ENCODE peak calls at places on chromosomes 6 and 20, in six cellular contexts. T is A549, F is endothelial cell of umbilical vein, G is HepG2, P is K562, I is GM12878. R is an unnamed sample.

GRCh38 chr6:13297391-13297790 is 30.9 kb downstream of the TBC1D7 start:
- DNase-seq in T (no peak), F (no peak), G (no peak), P (no peak), I (no peak), R (no peak)

GRCh38 chr6:44685213-44685612 is 297.7 kb downstream of the CDC5L start:
- DNase-seq in T (no peak), F (no peak), G (no peak), P (no peak), I (no peak), R (no peak)

GRCh38 chr6:157443066-157443800 is 62.2 kb downstream of the ZDHHC14 start:
- DNase-seq in T (no peak), F (no peak), G (no peak), P (no peak), I (peak; percentile 80), R (peak; percentile 73)

GRCh38 chr6:121305957-121306607 is 28.2 kb downstream of the TBC1D32 start:
- DNase-seq in T (peak; percentile 2), F (peak; percentile 54), G (peak; percentile 59), P (peak; percentile 22), I (no peak), R (peak; percentile 58)

GRCh38 chr6:144768676-144769599 is 483.8 kb downstream of the UTRN start:
- DNase-seq in T (no peak), F (no peak), G (no peak), P (no peak), I (no peak), R (no peak)

GRCh38 chr6:54194067-54194466 is 82.8 kb downstream of the MLIP start:
- DNase-seq in T (no peak), F (no peak), G (no peak), P (no peak), I (no peak), R (peak; percentile 36)

GRCh38 chr6:44264154-44265002 is 973 bp downstream of the NFKBIE start:
- DNase-seq in T (no peak), F (no peak), G (no peak), P (no peak), I (no peak), R (peak; percentile 95)

GRCh38 chr20:5973172-5973571 is 22.7 kb downstream of the MCM8 start:
- DNase-seq in T (peak; percentile 94), F (no peak), G (no peak), P (no peak), I (no peak), R (no peak)

GRCh38 chr6:140572129-140572528 is 1197.7 kb upstream of the CITED2 start:
- DNase-seq in T (no peak), F (peak; percentile 96), G (no peak), P (no peak), I (no peak), R (peak; percentile 6)

GRCh38 chr6:126127662-126128061 is 141.3 kb downstream of the TRMT11 start:
- DNase-seq in T (no peak), F (no peak), G (no peak), P (no peak), I (no peak), R (peak; percentile 15)

DNA sequence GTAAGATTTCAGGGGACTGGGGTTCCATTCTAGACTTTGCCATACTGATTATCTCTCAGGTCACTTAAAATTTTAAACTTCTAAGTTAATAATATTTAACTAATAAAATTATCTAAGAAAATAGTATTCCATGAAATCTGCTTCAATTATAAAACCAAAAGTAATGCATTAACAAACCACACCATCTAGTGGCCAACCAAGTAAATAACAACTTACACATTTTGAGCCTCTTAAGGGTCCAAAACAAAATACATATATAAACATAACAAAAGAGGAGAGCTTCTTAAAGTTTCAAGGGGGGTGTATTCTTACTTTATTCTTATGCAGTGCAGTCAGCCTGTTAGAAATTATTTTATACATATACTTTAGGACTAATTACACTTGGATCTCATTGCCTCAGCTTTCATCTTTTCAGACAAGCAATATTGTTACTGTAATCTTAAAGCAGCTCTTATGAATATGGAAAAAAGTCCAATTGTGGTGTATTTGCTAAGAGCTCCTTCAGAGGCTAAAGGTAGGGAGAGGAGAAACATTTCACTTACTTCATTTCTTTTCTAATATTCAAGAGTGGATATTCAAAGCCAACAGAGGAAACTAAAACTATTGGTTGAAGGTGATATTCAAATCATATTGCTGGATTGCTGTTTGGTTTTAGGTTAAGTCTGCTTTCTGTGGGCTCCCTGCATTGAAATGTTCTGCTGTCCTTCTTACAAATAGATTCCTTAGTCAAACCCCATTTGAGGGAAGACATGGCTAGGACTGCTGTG is 199.7 kb upstream of the SIM1 start:
- DNase-seq in T (no peak), F (peak; percentile 40), G (no peak), P (peak; percentile 20), I (no peak), R (peak; percentile 47)
- TF ChIP-seq MYC in T (no peak), F (no peak), G (no peak), P (no peak), I (no peak), R (no peak)

DNA sequence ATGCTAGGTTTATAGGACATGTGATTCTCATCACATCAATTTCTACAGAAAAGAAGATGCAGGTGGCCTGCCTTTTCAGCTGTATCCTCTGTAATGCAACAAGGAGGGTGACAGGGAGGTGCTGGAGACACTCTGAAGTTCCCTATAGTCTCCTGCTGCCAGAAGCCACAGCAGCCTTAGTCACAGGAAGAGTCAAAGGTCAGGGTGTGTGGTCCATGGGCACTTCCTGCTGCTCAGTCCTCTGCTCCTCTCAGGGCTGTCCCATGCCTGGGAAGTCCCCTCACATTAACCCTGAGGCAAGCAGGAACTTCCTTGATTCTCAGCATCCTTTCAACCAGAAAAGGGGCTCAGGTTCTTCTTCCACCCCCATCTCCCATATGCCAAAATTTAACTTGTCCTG is 144.8 kb upstream of the FOXA2 start:
- DNase-seq in T (no peak), F (peak; percentile 16), G (no peak), P (no peak), I (no peak), R (peak; percentile 18)
- TF ChIP-seq MYC in T (no peak), F (no peak), G (no peak), P (no peak), I (no peak), R (no peak)

GRCh38 chr20:62405108-62405980 is 1.7 kb downstream of the CABLES2 start:
- DNase-seq in T (peak; percentile 43), F (peak; percentile 24), G (peak; percentile 65), P (no peak), I (no peak), R (peak; percentile 76)
- TF ChIP-seq MYC in T (no peak), F (no peak), G (peak; percentile 58), P (no peak), I (no peak), R (peak; percentile 32)

DNA sequence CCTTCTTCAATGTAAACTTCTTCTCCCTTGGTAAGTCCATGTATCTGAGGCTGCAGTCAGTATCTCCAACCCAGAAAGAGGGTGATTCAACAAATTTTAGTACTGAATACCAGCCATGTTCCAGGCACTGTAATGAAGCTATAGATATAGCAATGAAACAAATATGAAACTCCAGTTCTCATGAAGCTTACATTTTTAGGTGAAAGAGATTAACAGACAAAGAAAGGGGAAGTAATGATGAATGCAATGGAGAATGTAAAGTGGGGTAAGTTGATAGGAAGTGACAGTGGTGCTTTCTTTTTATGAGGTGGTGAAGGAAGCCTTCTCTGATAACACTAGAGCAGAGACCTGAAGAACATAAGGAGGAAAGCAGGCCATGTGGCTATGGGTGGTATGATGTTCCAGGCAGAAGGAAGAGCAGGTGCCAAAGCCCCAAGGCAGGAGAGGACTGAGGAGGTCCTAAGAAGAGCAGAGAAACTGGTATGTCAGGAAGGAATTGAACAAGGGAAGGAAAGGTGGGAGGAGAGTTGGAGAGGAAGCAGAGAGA is 143.6 kb downstream of the TFAP2B start:
- DNase-seq in T (no peak), F (no peak), G (no peak), P (no peak), I (no peak), R (peak; percentile 4)
- TF ChIP-seq MYC in T (no peak), F (no peak), G (no peak), P (no peak), I (no peak), R (no peak)